ENCODE peak calls at places on chromosome 22, in nine cellular contexts. P is effector memory CD8-positive, alpha-beta T cell; F is H9; O is EL; N is amniotic stem cell; E is NCI-H1417 treated with DMSO at 0.1 percent for 48 hours; Z is IMR-90; C is NB4; J is endothelial cell. M is an unnamed sample.

GRCh38 chr22:33851985-33852384 is 68.3 kb downstream of the LARGE1 start:
- DNase-seq in F (no peak), N (no peak), P (no peak), J (no peak), O (no peak), C (no peak), Z (no peak), E (no peak), M (no peak)

GRCh38 chr22:28424427-28425080 is 255.1 kb downstream of the TTC28 start:
- DNase-seq in C (no peak), Z (peak; percentile 85), P (no peak), N (no peak), O (peak; percentile 9), J (no peak), E (no peak), F (no peak), M (no peak)

GRCh38 chr22:26767351-26767970 is 110.1 kb downstream of the MIAT start:
- DNase-seq in E (no peak), P (no peak), C (no peak), F (no peak), N (no peak), J (no peak), Z (no peak), O (no peak), M (no peak)

GRCh38 chr22:43535741-43536140 is 123.9 kb downstream of the MPPED1 start:
- DNase-seq in N (no peak), J (no peak), F (no peak), Z (no peak), P (no peak), E (no peak), O (no peak), C (no peak), M (no peak)

GRCh38 chr22:31734512-31734911 is 15.4 kb downstream of the PRR14L start:
- DNase-seq in F (no peak), J (no peak), E (no peak), O (peak; percentile 88), N (peak; percentile 28), P (no peak), C (no peak), Z (peak; percentile 85), M (peak; percentile 9)

GRCh38 chr22:37381489-37381888 is 45.8 kb downstream of the ELFN2 start:
- DNase-seq in P (no peak), E (no peak), Z (peak; percentile 61), N (no peak), C (no peak), F (no peak), O (peak; percentile 38), J (no peak), M (no peak)

GRCh38 chr22:42296381-42296853 is 26.0 kb upstream of the TCF20 start:
- DNase-seq in F (no peak), N (no peak), C (no peak), O (no peak), J (no peak), E (no peak), P (no peak), Z (no peak), M (no peak)

GRCh38 chr22:41563051-41563711 is 2.4 kb downstream of the CSDC2 start:
- DNase-seq in Z (peak; percentile 85), E (no peak), C (peak; percentile 67), N (peak; percentile 42), P (no peak), O (peak; percentile 92), J (no peak), F (peak; percentile 42), M (peak; percentile 73)

GRCh38 chr22:33918676-33919590 is 1.3 kb downstream of the LARGE1 start:
- DNase-seq in J (no peak), O (no peak), Z (peak; percentile 45), P (no peak), C (peak; percentile 81), E (no peak), F (no peak), N (no peak), M (no peak)

GRCh38 chr22:30802202-30803166 is 107.8 kb downstream of the OSBP2 start:
- DNase-seq in F (peak; percentile 94), O (peak; percentile 93), E (no peak), C (peak; percentile 91), N (peak; percentile 80), J (peak; percentile 96), P (peak; percentile 47), Z (peak; percentile 90), M (peak; percentile 77)

GRCh38 chr22:22213231-22213630 is 31.4 kb upstream of the VPREB1 start:
- DNase-seq in Z (peak; percentile 40), E (no peak), P (no peak), C (no peak), J (no peak), O (no peak), F (no peak), N (no peak), M (no peak)

GRCh38 chr22:39645532-39645931 is 75.0 kb downstream of the CACNA1I start:
- DNase-seq in Z (no peak), J (no peak), C (no peak), P (no peak), O (no peak), N (no peak), F (no peak), E (no peak), M (no peak)

GRCh38 chr22:41401781-41402648 is 20.3 kb downstream of the TEF start:
- DNase-seq in O (peak; percentile 82), P (no peak), F (no peak), C (no peak), Z (peak; percentile 79), N (peak; percentile 75), E (no peak), J (no peak), M (peak; percentile 69)

GRCh38 chr22:24200616-24201212 is 19.4 kb downstream of the SUSD2 start:
- DNase-seq in O (peak; percentile 65), J (no peak), Z (peak; percentile 51), C (no peak), P (no peak), F (no peak), E (no peak), N (no peak), M (peak; percentile 49)

GRCh38 chr22:45846952-45847351 is 130.0 kb downstream of the WNT7B start:
- DNase-seq in C (no peak), Z (no peak), N (no peak), P (no peak), F (no peak), J (no peak), O (no peak), E (no peak), M (no peak)

GRCh38 chr22:23067691-23068090 is 2.6 kb upstream of the GNAZ start:
- DNase-seq in N (no peak), C (no peak), E (no peak), O (no peak), J (peak; percentile 1), F (no peak), Z (no peak), P (no peak), M (no peak)

GRCh38 chr22:25366876-25367466 is 147.5 kb downstream of the CRYBB2 start:
- DNase-seq in O (no peak), C (peak; percentile 29), N (no peak), F (no peak), Z (no peak), P (no peak), J (no peak), E (no peak), M (no peak)

GRCh38 chr22:49853981-49854791 is 542 bp downstream of the ZBED4 start:
- DNase-seq in Z (peak; percentile 17), F (peak; percentile 38), O (peak; percentile 42), E (no peak), J (peak; percentile 35), C (peak; percentile 56), P (no peak), N (no peak), M (no peak)

GRCh38 chr22:41524283-41524682 is 20.0 kb downstream of the POLR3H start:
- DNase-seq in O (no peak), E (no peak), P (no peak), C (no peak), J (no peak), N (no peak), Z (peak; percentile 78), F (no peak), M (no peak)

GRCh38 chr22:45438364-45438763 is 24.9 kb downstream of the RIBC2 start:
- DNase-seq in N (no peak), P (no peak), F (no peak), J (no peak), Z (peak; percentile 57), C (no peak), E (no peak), O (no peak), M (no peak)

GRCh38 chr22:37633693-37634504 is 5.6 kb upstream of the SH3BP1 start:
- DNase-seq in P (peak; percentile 51), E (no peak), F (peak; percentile 86), O (peak; percentile 86), J (no peak), N (peak; percentile 53), Z (peak; percentile 92), C (peak; percentile 99), M (peak; percentile 35)

GRCh38 chr22:30047364-30047738 is 32.9 kb upstream of the HORMAD2 start:
- DNase-seq in C (peak; percentile 61), Z (peak; percentile 25), N (no peak), J (no peak), O (peak; percentile 21), P (no peak), E (no peak), F (peak; percentile 38), M (no peak)

GRCh38 chr22:42855726-42856125 is 1.3 kb downstream of the ARFGAP3 start:
- DNase-seq in Z (no peak), N (no peak), J (no peak), P (no peak), O (no peak), F (no peak), E (no peak), C (no peak), M (no peak)

GRCh38 chr22:46578824-46579561 is 41.2 kb upstream of the GRAMD4 start:
- DNase-seq in N (no peak), E (no peak), F (peak; percentile 31), C (peak; percentile 34), J (no peak), Z (peak; percentile 40), O (no peak), P (no peak), M (no peak)

GRCh38 chr22:33049125-33049729 is 9.0 kb downstream of the SYN3 start:
- DNase-seq in N (peak; percentile 37), F (peak; percentile 79), Z (peak; percentile 67), C (peak; percentile 72), O (peak; percentile 58), E (no peak), J (peak; percentile 79), P (peak; percentile 13), M (peak; percentile 76)

GRCh38 chr22:43740587-43741270 is 71.4 kb downstream of the EFCAB6 start:
- DNase-seq in Z (no peak), J (no peak), E (no peak), N (no peak), F (no peak), P (no peak), C (no peak), O (no peak), M (no peak)

GRCh38 chr22:49666146-49666809 is 161.4 kb downstream of the BRD1 start:
- DNase-seq in F (peak; percentile 18), C (no peak), O (no peak), E (no peak), P (no peak), J (no peak), Z (no peak), N (no peak), M (no peak)

GRCh38 chr22:39097098-39098020 is at the start of gene APOBEC3H:
- DNase-seq in F (no peak), P (no peak), N (no peak), Z (no peak), C (peak; percentile 43), J (no peak), E (no peak), O (peak; percentile 47), M (no peak)

GRCh38 chr22:47654922-47655451 is 892.5 kb downstream of the TBC1D22A start:
- DNase-seq in O (no peak), P (no peak), N (no peak), J (no peak), E (no peak), F (no peak), C (no peak), Z (no peak), M (no peak)

GRCh38 chr22:38868886-38869381 is 3.1 kb downstream of the CBX6 start:
- DNase-seq in Z (peak; percentile 51), O (peak; percentile 74), N (peak; percentile 67), E (no peak), J (peak; percentile 93), C (peak; percentile 78), P (peak; percentile 82), F (peak; percentile 86), M (peak; percentile 53)

GRCh38 chr22:36934153-36934939 is 20.9 kb downstream of the CSF2RB start:
- DNase-seq in O (no peak), E (no peak), C (no peak), Z (no peak), F (peak; percentile 15), N (no peak), J (no peak), P (no peak), M (no peak)

M was measured in kidney glomerular epithelial cell.